ENCODE peak calls at places on chromosomes 13 and 19, in four cellular contexts. L, K, I and G are unnamed samples.

GRCh38 chr19:13212759-13213330 is 62.6 kb downstream of the IER2 start:
- DNase-seq in K (peak; percentile 20), L (peak; percentile 58), I (peak; percentile 83), G (peak; percentile 91)

GRCh38 chr19:13214036-13214730 is 64.0 kb downstream of the IER2 start:
- DNase-seq in K (no peak), L (no peak), I (no peak), G (no peak)

GRCh38 chr19:4971424-4971793 is 2.5 kb downstream of the KDM4B start:
- DNase-seq in I (peak; percentile 67), K (no peak), L (peak; percentile 59), G (peak; percentile 82)

GRCh38 chr13:99690426-99691189 is 189.3 kb downstream of the TM9SF2 start:
- DNase-seq in L (no peak), K (no peak), I (no peak), G (peak; percentile 59)

GRCh38 chr19:18310966-18311365 is 11.9 kb downstream of the LSM4 start:
- DNase-seq in L (no peak), I (no peak), K (no peak), G (no peak)

GRCh38 chr19:46574533-46574932 is 26.6 kb upstream of the CALM3 start:
- DNase-seq in L (no peak), I (no peak), K (no peak), G (no peak)

GRCh38 chr19:55165952-55166529 is 372 bp downstream of the DNAAF3 start:
- DNase-seq in K (no peak), L (peak; percentile 85), I (peak; percentile 47), G (peak; percentile 98)

GRCh38 chr13:97976551-97977375 is 23.3 kb downstream of the IPO5 start:
- DNase-seq in L (no peak), I (peak; percentile 48), K (no peak), G (peak; percentile 34)

GRCh38 chr13:81498969-81499368 is 1158.0 kb upstream of the SPRY2 start:
- DNase-seq in K (no peak), L (no peak), I (no peak), G (no peak)

GRCh38 chr19:35645680-35646511 is 2.2 kb upstream of the COX6B1 start:
- DNase-seq in I (no peak), K (no peak), L (no peak), G (peak; percentile 29)

GRCh38 chr19:35777411-35777841 is 2.1 kb downstream of the ARHGAP33 start:
- DNase-seq in L (peak; percentile 46), K (no peak), I (no peak), G (peak; percentile 83)

GRCh38 chr13:62512194-62513141 is 1096.8 kb upstream of the PCDH20 start:
- DNase-seq in L (peak; percentile 29), I (no peak), K (peak; percentile 24), G (peak; percentile 74)

GRCh38 chr13:36712785-36713184 is 39.0 kb downstream of the SERTM1 start:
- DNase-seq in L (no peak), I (no peak), K (no peak), G (no peak)

GRCh38 chr13:93226623-93227279 is at the start of gene GPC6:
- DNase-seq in I (no peak), L (peak; percentile 79), K (no peak), G (peak; percentile 88)

GRCh38 chr13:110683203-110683883 is 22.6 kb downstream of the CARS2 start:
- DNase-seq in I (no peak), K (no peak), L (peak; percentile 52), G (peak; percentile 45)

GRCh38 chr13:85497652-85498051 is 301.6 kb downstream of the SLITRK6 start:
- DNase-seq in L (no peak), I (no peak), K (no peak), G (no peak)

GRCh38 chr19:42074513-42075363 is 1.2 kb upstream of the ZNF574 start:
- DNase-seq in L (no peak), I (peak; percentile 73), K (no peak), G (peak; percentile 50)

GRCh38 chr13:110561335-110562033 is at the start of gene RAB20:
- DNase-seq in L (peak; percentile 80), I (peak; percentile 91), K (no peak), G (peak; percentile 90)

GRCh38 chr13:111232191-111232590 is 88.3 kb upstream of the TEX29 start:
- DNase-seq in I (no peak), K (no peak), L (no peak), G (no peak)

GRCh38 chr19:6736169-6736916 is 1.0 kb downstream of the GPR108 start:
- DNase-seq in I (peak; percentile 45), K (peak; percentile 67), L (peak; percentile 81), G (peak; percentile 75)

GRCh38 chr13:100149389-100149788 is 60.5 kb downstream of the PCCA start:
- DNase-seq in I (no peak), K (no peak), L (no peak), G (no peak)

GRCh38 chr13:74816737-74817136 is 665.2 kb downstream of the TBC1D4 start:
- DNase-seq in K (no peak), I (no peak), L (no peak), G (no peak)

GRCh38 chr19:34475026-34475974 is 6.3 kb upstream of the WTIP start:
- DNase-seq in L (no peak), K (no peak), I (no peak), G (no peak)

GRCh38 chr19:43780706-43781525 is at the start of gene KCNN4:
- DNase-seq in K (no peak), I (peak; percentile 78), L (no peak), G (no peak)

GRCh38 chr19:45136507-45137178 is 24.1 kb downstream of the NKPD1 start:
- DNase-seq in L (no peak), I (no peak), K (no peak), G (no peak)

GRCh38 chr13:44158741-44159632 is 214.6 kb upstream of the SERP2 start:
- DNase-seq in I (no peak), L (no peak), K (no peak), G (no peak)

GRCh38 chr19:17832443-17833208 is 11.3 kb upstream of the INSL3 start:
- DNase-seq in L (no peak), I (no peak), K (no peak), G (no peak)

GRCh38 chr13:46638262-46638661 is 85.3 kb downstream of the LRCH1 start:
- DNase-seq in L (no peak), K (no peak), I (no peak), G (no peak)

GRCh38 chr13:90205911-90206310 is 1141.6 kb upstream of the MIR17HG start:
- DNase-seq in I (no peak), L (no peak), K (no peak), G (no peak)

GRCh38 chr19:13463296-13463695 is 43.0 kb downstream of the CACNA1A start:
- DNase-seq in L (no peak), K (no peak), I (peak; percentile 50), G (peak; percentile 76)

GRCh38 chr19:17346109-17346671 is 8.8 kb downstream of the GTPBP3 start:
- DNase-seq in K (peak; percentile 42), I (peak; percentile 88), L (peak; percentile 39), G (peak; percentile 90)

GRCh38 chr13:74210693-74211393 is 76.6 kb upstream of the KLF12 start:
- DNase-seq in L (no peak), I (no peak), K (no peak), G (no peak)

GRCh38 chr19:17572640-17573039 is 17.2 kb downstream of the COLGALT1 start:
- DNase-seq in L (no peak), K (no peak), I (no peak), G (no peak)

GRCh38 chr13:93867481-93867880 is 612.0 kb downstream of the DCT start:
- DNase-seq in K (no peak), L (no peak), I (no peak), G (no peak)

GRCh38 chr13:112670118-112670517 is 19.7 kb upstream of the ATP11A start:
- DNase-seq in K (no peak), I (no peak), L (peak; percentile 20), G (peak; percentile 33)

GRCh38 chr13:41274881-41275280 is 11.5 kb upstream of the MTRF1 start:
- DNase-seq in L (no peak), I (no peak), K (no peak), G (no peak)

GRCh38 chr13:41276824-41277223 is 13.4 kb upstream of the MTRF1 start:
- DNase-seq in L (no peak), K (no peak), I (no peak), G (no peak)

GRCh38 chr13:41268764-41269163 is 5.4 kb upstream of the MTRF1 start:
- DNase-seq in I (no peak), L (no peak), K (no peak), G (peak; percentile 69)

GRCh38 chr13:41271456-41272285 is 8.3 kb upstream of the MTRF1 start:
- DNase-seq in K (peak; percentile 16), I (no peak), L (no peak), G (no peak)

GRCh38 chr13:41273806-41274441 is 10.5 kb upstream of the MTRF1 start:
- DNase-seq in K (no peak), I (no peak), L (no peak), G (no peak)
- TF ChIP-seq JUNB in K (no peak), I (no peak), L (no peak), G (no peak)

GRCh38 chr19:872266-872951 is 12.9 kb downstream of the CFD start:
- DNase-seq in I (peak; percentile 76), L (no peak), K (peak; percentile 36), G (peak; percentile 82)
- TF ChIP-seq CREB1 in I (no peak), L (no peak), K (no peak), G (no peak)

GRCh38 chr13:77896977-77897376 is 21.7 kb downstream of the EDNRB start:
- DNase-seq in K (no peak), L (no peak), I (no peak), G (no peak)

GRCh38 chr13:77902319-77902963 is 16.2 kb downstream of the EDNRB start:
- DNase-seq in I (no peak), K (no peak), L (no peak), G (no peak)

GRCh38 chr13:77896536-77896935 is 22.1 kb downstream of the EDNRB start:
- DNase-seq in I (no peak), K (no peak), L (no peak), G (no peak)

GRCh38 chr13:77894743-77895142 is 23.9 kb downstream of the EDNRB start:
- DNase-seq in L (no peak), I (no peak), K (no peak), G (no peak)

DNA sequence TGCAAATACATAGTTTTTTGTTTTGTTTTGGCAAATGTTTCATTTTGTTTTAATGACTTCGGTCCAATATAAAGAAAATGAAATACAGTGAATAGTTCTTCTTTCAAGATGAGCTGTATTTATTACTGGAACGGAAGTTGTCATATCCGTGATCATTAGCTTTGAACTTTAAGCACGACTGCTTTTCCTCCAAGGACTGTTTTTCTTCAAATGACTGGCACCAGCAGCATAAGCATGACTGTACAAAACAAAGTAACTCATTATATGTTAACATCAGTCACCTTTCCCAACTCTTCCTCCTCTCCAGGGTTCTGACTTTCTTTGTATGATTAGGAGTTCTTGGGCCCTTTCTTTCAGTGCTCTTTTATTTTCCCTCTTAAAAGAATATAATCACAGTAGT is 20.5 kb downstream of the EDNRB start:
- DNase-seq in K (peak; percentile 66), L (no peak), I (no peak), G (no peak)
- H3K27ac ChIP-seq in K (no peak overlapping the region), L (no peak overlapping the region), I (no peak overlapping the region), G (no peak overlapping the region)

GRCh38 chr13:22893149-22893548 is 287.6 kb upstream of the SGCG start:
- DNase-seq in K (no peak), I (no peak), L (no peak), G (no peak)

GRCh38 chr13:22897571-22898314 is 283.0 kb upstream of the SGCG start:
- DNase-seq in I (no peak), L (no peak), K (no peak), G (no peak)

GRCh38 chr13:22893777-22894176 is 287.0 kb upstream of the SGCG start:
- DNase-seq in I (no peak), K (no peak), L (no peak), G (no peak)
- TF ChIP-seq JUNB in I (no peak), K (no peak), L (no peak), G (no peak)